ENCODE peak calls at places on chromosome 3, in seven cellular contexts. O is testis, R is stomach, J is transverse colon, I is spleen, C is HCT116, T is ovary. K is an unnamed sample.
A peak's percentile ranks its signal among the peaks of the same experiment; 100 is the strongest.

GRCh38 chr3:183172051-183172639 is 9.6 kb upstream of the LAMP3 start:
- DNase-seq in R (no peak), C (no peak), T (no peak), I (no peak), O (no peak), J (no peak), K (no peak)

GRCh38 chr3:194014756-194015155 is 121.2 kb upstream of the HES1 start:
- DNase-seq in C (no peak), O (no peak), I (no peak), J (no peak), T (no peak), R (no peak), K (no peak)

GRCh38 chr3:32457971-32458471 is 44.6 kb downstream of the CMTM6 start:
- DNase-seq in I (peak; percentile 81), J (no peak), C (no peak), T (no peak), R (no peak), O (no peak), K (no peak)

GRCh38 chr3:63582943-63583500 is 69.5 kb upstream of the SNTN start:
- DNase-seq in I (no peak), J (no peak), R (no peak), C (no peak), T (no peak), O (no peak), K (no peak)

GRCh38 chr3:194401815-194402461 is 2.9 kb upstream of the GP5 start:
- DNase-seq in T (no peak), J (no peak), O (no peak), C (no peak), R (no peak), I (no peak), K (no peak)

GRCh38 chr3:192331749-192332385 is 395.5 kb downstream of the FGF12 start:
- DNase-seq in C (no peak), J (no peak), I (no peak), O (no peak), R (no peak), T (no peak), K (no peak)

GRCh38 chr3:32432045-32432710 is 40.5 kb downstream of the CMTM7 start:
- DNase-seq in I (no peak), R (peak; percentile 45), O (no peak), C (no peak), T (no peak), J (no peak), K (peak; percentile 39)

GRCh38 chr3:143060906-143061305 is 58.7 kb upstream of the CHST2 start:
- DNase-seq in O (no peak), C (no peak), J (no peak), I (no peak), R (no peak), T (no peak), K (no peak)

GRCh38 chr3:127159547-127159946 is 33.4 kb upstream of the PRR23E start:
- DNase-seq in R (no peak), I (no peak), J (no peak), C (no peak), O (no peak), T (no peak), K (no peak)

GRCh38 chr3:31699309-31699953 is 166.7 kb downstream of the STT3B start:
- DNase-seq in J (no peak), O (no peak), T (no peak), C (no peak), R (no peak), I (no peak), K (no peak)

GRCh38 chr3:185484296-185484695 is 14.5 kb downstream of the TMEM41A start:
- DNase-seq in J (no peak), C (no peak), T (no peak), O (no peak), R (no peak), I (no peak), K (no peak)

GRCh38 chr3:38138347-38139190 is at the start of gene MYD88:
- DNase-seq in T (peak; percentile 69), R (peak; percentile 87), J (peak; percentile 92), C (no peak), I (peak; percentile 99), O (peak; percentile 84), K (peak; percentile 82)

GRCh38 chr3:134753999-134754742 is 40.9 kb upstream of the EPHB1 start:
- DNase-seq in I (no peak), O (no peak), C (no peak), R (no peak), T (no peak), J (no peak), K (no peak)

GRCh38 chr3:10982782-10983181 is 9.8 kb upstream of the SLC6A1 start:
- DNase-seq in T (no peak), O (no peak), J (no peak), C (peak; percentile 59), R (no peak), I (no peak), K (no peak)

GRCh38 chr3:9732080-9732752 is 681 bp downstream of the BRPF1 start:
- DNase-seq in O (peak; percentile 65), T (no peak), C (no peak), I (peak; percentile 91), J (peak; percentile 26), R (peak; percentile 29), K (peak; percentile 17)

GRCh38 chr3:141184430-141184829 is 47.2 kb upstream of the PXYLP1 start:
- DNase-seq in T (no peak), I (no peak), C (no peak), J (no peak), R (no peak), O (no peak), K (no peak)

GRCh38 chr3:186322761-186323160 is 39.3 kb downstream of the DGKG start:
- DNase-seq in I (no peak), O (no peak), T (no peak), C (no peak), J (no peak), R (no peak), K (no peak)

GRCh38 chr3:161222662-161223061 is 1.6 kb downstream of the NMD3 start:
- DNase-seq in C (no peak), J (no peak), T (no peak), O (no peak), R (no peak), I (no peak), K (no peak)

GRCh38 chr3:45906681-45907220 is 20.4 kb downstream of the CCR9 start:
- DNase-seq in J (no peak), R (no peak), I (no peak), O (peak; percentile 20), T (no peak), C (no peak), K (no peak)

GRCh38 chr3:112858410-112859069 is 11.9 kb upstream of the CD200R1L start:
- DNase-seq in T (no peak), O (no peak), R (no peak), J (no peak), I (no peak), C (no peak), K (peak; percentile 27)

GRCh38 chr3:196792771-196793170 is 53.1 kb downstream of the PAK2 start:
- DNase-seq in R (no peak), I (no peak), T (no peak), J (no peak), O (no peak), C (no peak), K (peak; percentile 29)

GRCh38 chr3:48016336-48016973 is at the start of gene MAP4:
- DNase-seq in T (no peak), R (no peak), O (no peak), C (no peak), I (no peak), J (no peak), K (no peak)

GRCh38 chr3:8560608-8561007 is 59.0 kb downstream of the LMCD1 start:
- DNase-seq in C (no peak), I (no peak), J (no peak), O (no peak), T (no peak), R (no peak), K (no peak)

GRCh38 chr3:8964436-8965370 is 1.4 kb upstream of the RAD18 start:
- DNase-seq in J (peak; percentile 75), R (peak; percentile 47), C (peak; percentile 75), O (no peak), T (no peak), I (no peak), K (no peak)

GRCh38 chr3:52834871-52835501 is at the start of gene MUSTN1:
- DNase-seq in C (no peak), T (peak; percentile 30), J (no peak), R (no peak), O (peak; percentile 29), I (no peak), K (no peak)

GRCh38 chr3:35651888-35652287 is 12.6 kb downstream of the ARPP21 start:
- DNase-seq in O (no peak), T (no peak), C (no peak), R (no peak), I (no peak), J (no peak), K (no peak)

GRCh38 chr3:189071452-189071851 is 100.3 kb upstream of the TPRG1 start:
- DNase-seq in T (no peak), C (no peak), R (no peak), I (no peak), J (no peak), O (no peak), K (no peak)

GRCh38 chr3:98733778-98734281 is 29.3 kb upstream of the ST3GAL6 start:
- DNase-seq in R (no peak), I (no peak), C (no peak), O (peak; percentile 41), J (peak; percentile 13), T (no peak), K (peak; percentile 12)

GRCh38 chr3:49701388-49702077 is 12.2 kb downstream of the RNF123 start:
- DNase-seq in C (no peak), J (no peak), I (no peak), T (no peak), O (no peak), R (no peak), K (no peak)
- TF ChIP-seq POLR2A in C (no peak), J (no peak), I (no peak), T (no peak), O (no peak), R (no peak), K (no peak)

GRCh38 chr3:129343643-129344360 is 65.1 kb downstream of the HMCES start:
- DNase-seq in C (peak; percentile 21), J (peak; percentile 53), R (peak; percentile 56), I (no peak), O (peak; percentile 60), T (no peak), K (peak; percentile 64)
- H3K4me3 ChIP-seq in C (no peak overlapping the region), J (peak overlapping the region; percentile 53), R (peak overlapping the region; percentile 37), I (peak overlapping the region; percentile 16), O (no peak overlapping the region), T (no peak overlapping the region), K (no peak overlapping the region)

DNA sequence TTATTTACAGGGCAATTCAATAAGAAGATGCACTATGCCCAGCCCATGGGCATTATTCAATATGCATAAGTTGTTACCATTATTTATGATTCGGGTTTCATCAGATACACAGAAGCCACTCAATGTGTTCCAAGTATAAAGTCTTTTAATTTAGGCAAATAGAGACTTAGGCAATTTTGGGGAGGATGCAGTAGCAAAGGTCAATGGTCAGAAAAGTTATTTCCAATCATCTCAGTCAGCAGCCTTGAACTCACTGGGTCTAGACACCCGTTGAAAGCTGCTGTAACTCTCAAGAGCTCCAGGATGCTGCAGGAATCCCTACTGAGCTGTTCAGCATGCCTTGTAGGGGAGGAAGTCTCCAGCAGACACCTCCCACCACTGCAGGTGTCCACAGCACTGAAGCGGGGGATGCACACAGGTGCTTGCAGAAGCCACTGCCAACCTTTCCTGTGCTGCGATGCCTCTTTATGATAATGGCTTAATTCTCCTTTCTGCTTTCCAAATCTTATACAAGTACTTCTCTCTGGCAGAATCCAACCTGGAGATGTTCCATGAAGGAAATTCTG is 155.0 kb upstream of the SUCLG2 start:
- DNase-seq in O (no peak), J (no peak), R (no peak), I (no peak), T (no peak), C (no peak), K (no peak)
- TF ChIP-seq CTCF in O (no peak), J (no peak), R (no peak), I (no peak), T (no peak), C (no peak), K (no peak)

GRCh38 chr3:165827883-165828282 is 9.3 kb downstream of the BCHE start:
- DNase-seq in J (no peak), O (no peak), R (no peak), T (no peak), C (no peak), I (no peak), K (no peak)
- TF ChIP-seq POLR2A in J (no peak), O (no peak), R (no peak), T (no peak), C (no peak), I (no peak), K (no peak)